ENCODE peak calls at places on chromosomes 2 and 18, in seven cellular contexts. O is left ventricle myocardium inferior, L is Caco-2, M is PC-3, K is WERI-Rb-1, N is suprapubic skin, W is aorta. I is an unnamed sample.

GRCh38 chr2:61620244-61621159 is 82.3 kb upstream of the XPO1 start:
- DNase-seq in O (no peak), L (peak; percentile 41), M (peak; percentile 89), K (no peak), N (no peak), W (no peak), I (no peak)

GRCh38 chr2:196263181-196263747 is 91.9 kb upstream of the STK17B start:
- DNase-seq in O (no peak), L (no peak), M (peak; percentile 9), K (no peak), N (no peak), W (no peak), I (no peak)

GRCh38 chr2:191048073-191048472 is 34.1 kb upstream of the STAT1 start:
- DNase-seq in O (no peak), L (no peak), M (peak; percentile 45), K (no peak), N (no peak), W (no peak), I (no peak)

GRCh38 chr2:95274291-95275150 is at the start of gene PROM2:
- DNase-seq in O (no peak), L (peak; percentile 73), M (peak; percentile 90), K (peak; percentile 5), N (peak; percentile 78), W (peak; percentile 71), I (peak; percentile 63)

GRCh38 chr2:128510701-128511100 is 192.0 kb upstream of the HS6ST1 start:
- DNase-seq in O (no peak), L (no peak), M (no peak), K (no peak), N (peak; percentile 17), W (no peak), I (no peak)

GRCh38 chr2:188975497-188976102 is 1.4 kb downstream of the COL3A1 start:
- DNase-seq in O (no peak), L (no peak), M (no peak), K (no peak), N (no peak), W (no peak), I (no peak)

GRCh38 chr2:74566423-74567085 is 12.0 kb downstream of the DOK1 start:
- DNase-seq in O (no peak), L (no peak), M (peak; percentile 51), K (no peak), N (no peak), W (no peak), I (no peak)

GRCh38 chr2:145623136-145623535 is 1103.2 kb upstream of the ZEB2 start:
- DNase-seq in O (no peak), L (no peak), M (peak; percentile 97), K (no peak), N (no peak), W (no peak), I (no peak)

GRCh38 chr2:2184549-2185249 is 146.4 kb downstream of the MYT1L start:
- DNase-seq in O (no peak), L (no peak), M (no peak), K (no peak), N (no peak), W (no peak), I (no peak)

GRCh38 chr2:165901595-165901994 is 52.0 kb downstream of the TTC21B start:
- DNase-seq in O (no peak), L (no peak), M (no peak), K (no peak), N (no peak), W (no peak), I (no peak)

GRCh38 chr2:237258146-237258545 is 155.8 kb downstream of the COL6A3 start:
- DNase-seq in O (no peak), L (no peak), M (no peak), K (no peak), N (peak; percentile 62), W (no peak), I (peak; percentile 4)

GRCh38 chr2:133503323-133503722 is 64.9 kb downstream of the NCKAP5 start:
- DNase-seq in O (no peak), L (no peak), M (no peak), K (no peak), N (no peak), W (no peak), I (no peak)

GRCh38 chr18:45619826-45620201 is 4.5 kb downstream of the SLC14A2 start:
- DNase-seq in O (no peak), L (no peak), M (no peak), K (no peak), N (peak; percentile 69), W (no peak), I (no peak)

GRCh38 chr18:61546598-61546997 is 213.4 kb downstream of the CDH20 start:
- DNase-seq in O (no peak), L (no peak), M (peak; percentile 68), K (no peak), N (no peak), W (no peak), I (no peak)

GRCh38 chr2:36485521-36485920 is 112.4 kb downstream of the FEZ2 start:
- DNase-seq in O (no peak), L (no peak), M (peak; percentile 61), K (no peak), N (no peak), W (no peak), I (no peak)

GRCh38 chr2:136101042-136101441 is 16.9 kb downstream of the CXCR4 start:
- DNase-seq in O (no peak), L (no peak), M (no peak), K (no peak), N (no peak), W (no peak), I (no peak)

GRCh38 chr18:11150271-11150615 is 874 bp upstream of the PIEZO2 start:
- DNase-seq in O (no peak), L (no peak), M (no peak), K (no peak), N (no peak), W (no peak), I (peak; percentile 75)

GRCh38 chr2:1598041-1598710 is 146.1 kb downstream of the PXDN start:
- DNase-seq in O (no peak), L (no peak), M (no peak), K (no peak), N (peak; percentile 50), W (peak; percentile 58), I (no peak)

DNA sequence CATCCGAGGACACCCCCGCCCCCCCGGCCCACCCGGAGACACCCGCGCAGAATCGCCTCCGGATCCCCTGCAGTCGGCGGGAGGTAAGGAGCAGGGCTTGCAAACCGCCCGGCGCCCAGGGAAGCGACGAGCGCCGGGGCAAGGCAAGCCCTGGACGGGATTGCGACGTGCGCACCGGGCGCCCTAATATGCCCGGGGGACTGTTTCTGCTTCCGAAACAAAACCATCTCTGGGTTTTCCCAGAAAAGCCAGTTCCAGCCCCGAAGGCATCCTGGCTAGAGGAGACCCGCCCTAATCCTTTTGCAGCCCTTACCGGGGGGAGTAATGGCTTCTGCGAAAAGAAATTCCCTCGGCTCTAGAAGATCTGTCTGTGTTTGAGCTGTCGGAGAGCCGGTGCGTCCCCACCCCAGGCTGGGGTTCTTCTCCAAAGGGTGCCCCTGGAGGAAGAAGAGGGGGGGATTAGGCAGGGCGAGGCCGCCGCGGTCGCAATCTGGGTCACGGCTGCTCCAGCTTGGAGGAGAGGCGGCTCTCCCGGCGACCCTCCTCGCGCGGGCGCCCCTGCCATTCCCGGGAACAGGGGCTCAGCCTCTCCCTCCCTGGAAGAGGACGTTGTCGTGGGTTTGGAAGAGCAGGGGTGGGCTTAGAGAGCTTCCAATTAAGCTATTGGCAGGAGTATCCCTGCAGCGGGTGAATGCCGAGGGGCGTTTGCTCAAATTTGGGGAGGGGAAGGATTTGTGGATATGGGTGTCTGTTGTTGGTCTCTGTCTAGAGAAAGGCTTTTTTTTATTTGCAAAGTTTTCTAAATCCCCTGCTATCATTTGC is 522 bp downstream of the MYCN start:
- DNase-seq in O (no peak), L (peak; percentile 31), M (no peak), K (peak; percentile 60), N (peak; percentile 49), W (no peak), I (no peak)
- H3K4me3 ChIP-seq in O (peak overlapping the region; percentile 73), L (peak overlapping the region; percentile 75), M (no peak overlapping the region), K (peak overlapping the region; percentile 67), N (peak overlapping the region; percentile 56), W (peak overlapping the region; percentile 23), I (peak overlapping the region; percentile 98)

DNA sequence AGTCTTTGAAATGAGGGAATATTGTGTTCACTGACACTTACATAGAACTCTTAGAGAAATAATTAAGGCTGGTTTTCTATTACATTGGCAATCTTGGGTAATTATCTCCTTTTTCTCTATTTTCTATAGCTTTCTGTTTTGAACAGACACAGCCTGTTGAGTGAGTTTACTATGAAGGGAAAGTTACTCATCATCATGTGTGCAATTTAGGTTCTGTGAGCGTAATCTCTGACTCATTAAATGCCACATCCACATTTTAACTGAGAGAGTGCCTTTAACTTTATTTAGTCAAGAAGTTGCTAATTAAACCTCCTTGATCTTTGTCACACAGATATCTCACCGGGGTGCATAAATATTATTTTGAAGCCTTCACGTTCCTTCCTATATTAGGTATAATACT is 174.0 kb upstream of the SLC8A1 start:
- DNase-seq in O (no peak), L (no peak), M (peak; percentile 75), K (no peak), N (no peak), W (no peak), I (no peak)
- H3K27me3 ChIP-seq in O (no peaks in the 10 kb centered on the region), L (no peaks in the 10 kb centered on the region), M (no peaks in the 10 kb centered on the region), K (no peaks in the 10 kb centered on the region), N (no peaks in the 10 kb centered on the region), W (no peaks in the 10 kb centered on the region), I (no peaks in the 10 kb centered on the region)

DNA sequence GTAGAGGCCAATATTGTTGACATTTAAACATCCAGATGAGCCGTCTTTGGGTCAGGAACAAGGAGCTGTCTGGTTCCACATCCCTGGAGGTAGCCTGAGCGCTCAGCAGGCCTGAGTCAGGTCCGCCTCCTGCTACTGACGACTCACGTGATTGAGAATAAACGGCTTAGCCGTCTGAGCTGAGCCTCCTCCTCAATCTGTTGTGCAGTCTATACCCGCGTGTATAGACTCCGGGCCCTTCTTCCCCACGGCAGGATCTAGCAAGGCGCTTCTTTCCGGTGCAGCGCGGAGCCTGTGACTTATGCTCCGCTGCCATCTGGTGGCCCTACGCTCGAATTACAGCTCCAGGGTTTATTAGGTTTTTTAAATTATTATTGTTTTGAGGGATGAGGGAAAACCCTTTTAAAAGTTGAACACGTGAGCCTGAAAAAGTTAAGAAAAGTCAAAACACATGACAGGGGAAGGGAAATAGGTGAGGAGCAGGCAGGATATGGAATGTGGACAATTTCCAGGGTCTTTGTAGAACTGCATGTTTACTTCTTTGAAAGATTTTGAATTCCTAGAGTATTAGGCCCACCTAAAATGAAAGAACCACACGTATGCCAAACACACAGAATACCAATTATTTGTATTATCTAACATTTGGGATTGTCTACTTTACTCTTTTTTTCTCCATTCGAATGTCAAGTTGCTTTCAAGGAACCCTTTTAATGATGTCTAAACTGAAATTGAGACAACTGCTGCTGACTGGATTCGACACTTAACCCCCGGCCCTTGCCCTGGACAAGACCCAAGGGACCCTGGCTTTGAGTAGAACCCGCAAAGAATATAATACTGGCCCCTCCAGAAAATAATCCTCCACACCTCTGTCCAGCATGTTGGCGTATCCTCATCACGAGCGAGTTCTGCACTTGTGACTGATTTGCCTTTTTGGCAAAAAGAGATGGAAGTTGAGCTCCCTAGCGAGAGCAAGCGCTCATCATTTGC is 112.4 kb upstream of the ZNF236 start:
- DNase-seq in O (peak; percentile 62), L (peak; percentile 41), M (peak; percentile 66), K (peak; percentile 94), N (peak; percentile 79), W (peak; percentile 87), I (peak; percentile 61)
- H3K4me3 ChIP-seq in O (peak overlapping the region; percentile 34), L (no peak overlapping the region), M (no peak overlapping the region), K (no peak overlapping the region), N (no peak overlapping the region), W (no peak overlapping the region), I (no peak overlapping the region)

DNA sequence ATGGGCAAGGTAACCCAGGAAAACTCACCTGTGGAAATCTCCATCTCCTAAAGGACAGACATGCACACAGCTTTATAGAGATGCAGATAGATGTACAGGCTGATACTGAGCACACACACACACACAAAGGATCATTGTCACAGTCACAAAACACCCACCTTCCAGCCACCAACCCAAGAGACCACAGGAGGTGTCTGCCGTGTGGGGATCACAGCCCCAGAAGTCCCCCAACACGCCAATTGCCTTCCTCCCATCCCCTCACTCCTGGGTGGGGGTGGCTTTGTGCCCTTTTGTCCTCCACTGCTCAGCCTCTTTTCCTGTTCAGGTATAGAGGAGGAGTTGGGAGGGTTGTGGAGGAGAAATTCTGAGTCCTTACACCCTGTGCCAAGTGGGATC is 3.3 kb upstream of the CYP26B1 start:
- DNase-seq in O (peak; percentile 5), L (no peak), M (no peak), K (no peak), N (no peak), W (peak; percentile 42), I (no peak)
- H3K27me3 ChIP-seq in O (peaks cover 87% of the 10 kb centered on the region), L (peaks cover 16% of the 10 kb centered on the region), M (peaks cover 29% of the 10 kb centered on the region), K (peaks cover 39% of the 10 kb centered on the region), N (peaks cover 65% of the 10 kb centered on the region), W (no peaks in the 10 kb centered on the region), I (peaks cover 45% of the 10 kb centered on the region)